ENCODE peak calls at places on chromosomes 2 and 18, in nine cellular contexts. C, W, V, T, I, G, M, E and F are unnamed samples.

GRCh38 chr18:32383040-32383819 is 87.5 kb downstream of the GAREM1 start:
- DNase-seq in C (no peak), W (peak), V (peak), T (peak), I (peak), G (no peak), M (no peak), E (no peak), F (no peak)

GRCh38 chr2:226002438-226002837 is 602.9 kb downstream of the NYAP2 start:
- DNase-seq in C (no peak), W (no peak), V (peak), T (peak), I (peak), G (no peak), M (no peak), E (peak), F (no peak)

GRCh38 chr2:143398701-143399260 is 269.6 kb downstream of the ARHGAP15 start:
- DNase-seq in C (no peak), W (no peak), V (no peak), T (no peak), I (peak), G (no peak), M (no peak), E (no peak), F (no peak)

GRCh38 chr2:24343225-24343882 is 17.0 kb downstream of the ITSN2 start:
- DNase-seq in C (no peak), W (peak), V (no peak), T (no peak), I (no peak), G (no peak), M (no peak), E (no peak), F (no peak)

GRCh38 chr2:221034026-221034701 is 537.9 kb downstream of the EPHA4 start:
- DNase-seq in C (no peak), W (no peak), V (no peak), T (no peak), I (no peak), G (no peak), M (no peak), E (no peak), F (no peak)

GRCh38 chr2:174282449-174282848 is 34.1 kb upstream of the OLA1 start:
- DNase-seq in C (no peak), W (no peak), V (no peak), T (no peak), I (no peak), G (no peak), M (no peak), E (no peak), F (no peak)

GRCh38 chr18:10376735-10377134 is 77.7 kb upstream of the APCDD1 start:
- DNase-seq in C (no peak), W (no peak), V (no peak), T (no peak), I (no peak), G (no peak), M (no peak), E (peak), F (no peak)

GRCh38 chr2:58377181-58377580 is 136.1 kb upstream of the FANCL start:
- DNase-seq in C (no peak), W (no peak), V (no peak), T (no peak), I (no peak), G (no peak), M (no peak), E (no peak), F (no peak)

GRCh38 chr2:163417596-163418337 is 318.0 kb downstream of the FIGN start:
- DNase-seq in C (no peak), W (no peak), V (no peak), T (no peak), I (no peak), G (no peak), M (no peak), E (no peak), F (no peak)

GRCh38 chr2:240960963-240961876 is 37.2 kb upstream of the SNED1 start:
- DNase-seq in C (no peak), W (no peak), V (peak), T (peak), I (peak), G (no peak), M (peak), E (no peak), F (peak)

DNA sequence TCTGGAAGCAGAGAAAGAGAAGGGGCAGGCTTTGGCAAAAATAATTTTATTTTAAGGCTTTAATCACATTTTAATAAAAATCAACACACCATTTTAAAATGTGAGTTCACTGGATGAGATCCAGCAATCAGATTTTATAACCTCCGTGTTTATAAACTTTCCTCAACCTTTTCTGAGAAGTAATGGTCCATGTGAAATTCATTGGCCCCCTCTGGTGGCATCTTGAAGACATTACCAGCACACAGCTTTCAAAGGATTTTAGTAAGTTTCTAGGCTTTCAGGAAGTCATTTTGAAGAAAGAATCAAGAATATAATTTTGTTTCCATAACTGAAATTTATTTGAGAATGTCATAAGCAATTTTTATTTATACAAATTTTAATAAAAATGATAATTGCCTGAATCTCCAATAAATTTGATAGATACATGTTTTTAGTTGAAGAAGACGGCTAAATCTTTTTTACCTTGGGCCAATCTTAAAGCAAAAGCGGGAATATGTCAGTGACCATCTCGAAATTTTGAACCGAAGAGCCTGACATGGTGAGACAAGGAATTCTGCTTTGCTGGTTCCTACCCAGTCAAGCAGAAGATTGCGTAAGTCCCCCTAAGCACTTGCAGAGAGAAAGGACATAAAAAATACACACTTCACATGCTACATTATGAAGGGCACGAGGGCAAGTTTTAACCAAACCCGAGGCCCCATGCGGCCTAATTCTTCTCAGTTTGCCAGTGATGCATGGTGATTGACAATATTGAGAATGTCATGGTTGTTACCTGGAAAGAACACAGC is 128.4 kb upstream of the CBLN2 start:
- DNase-seq in C (peak), W (peak), V (peak), T (peak), I (peak), G (peak), M (no peak), E (no peak), F (no peak)
- TF ChIP-seq CTCF in C (peak), W (peak), V (peak), T (peak), I (peak), G (peak), M (peak), E (peak), F (peak)

GRCh38 chr2:132415256-132416079 is 1.1 kb upstream of the GPR39 start:
- DNase-seq in C (no peak), W (no peak), V (peak), T (no peak), I (peak), G (no peak), M (no peak), E (peak), F (no peak)

GRCh38 chr2:132417430-132418035 is 928 bp downstream of the GPR39 start:
- DNase-seq in C (no peak), W (no peak), V (no peak), T (no peak), I (no peak), G (no peak), M (no peak), E (no peak), F (no peak)

GRCh38 chr2:132416080-132416911 is at the start of gene GPR39:
- DNase-seq in C (peak), W (peak), V (peak), T (peak), I (peak), G (peak), M (peak), E (peak), F (peak)

GRCh38 chr2:132420776-132421175 is 4.2 kb downstream of the GPR39 start:
- DNase-seq in C (no peak), W (no peak), V (peak), T (no peak), I (no peak), G (no peak), M (no peak), E (no peak), F (no peak)

DNA sequence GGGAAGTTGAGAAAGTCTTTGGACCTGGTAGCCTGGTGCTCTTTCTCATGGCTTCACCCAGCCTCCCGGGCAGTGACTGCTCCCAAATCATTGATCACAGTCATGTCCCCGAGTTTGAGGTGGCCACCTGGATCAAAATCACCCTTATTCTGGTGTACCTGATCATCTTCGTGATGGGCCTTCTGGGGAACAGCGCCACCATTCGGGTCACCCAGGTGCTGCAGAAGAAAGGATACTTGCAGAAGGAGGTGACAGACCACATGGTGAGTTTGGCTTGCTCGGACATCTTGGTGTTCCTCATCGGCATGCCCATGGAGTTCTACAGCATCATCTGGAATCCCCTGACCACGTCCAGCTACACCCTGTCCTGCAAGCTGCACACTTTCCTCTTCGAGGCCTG is 391 bp downstream of the GPR39 start:
- DNase-seq in C (no peak), W (no peak), V (no peak), T (no peak), I (no peak), G (peak), M (no peak), E (no peak), F (no peak)
- TF ChIP-seq CTCF in C (peak), W (no peak), V (peak), T (peak), I (no peak), G (peak), M (peak), E (no peak), F (no peak)

DNA sequence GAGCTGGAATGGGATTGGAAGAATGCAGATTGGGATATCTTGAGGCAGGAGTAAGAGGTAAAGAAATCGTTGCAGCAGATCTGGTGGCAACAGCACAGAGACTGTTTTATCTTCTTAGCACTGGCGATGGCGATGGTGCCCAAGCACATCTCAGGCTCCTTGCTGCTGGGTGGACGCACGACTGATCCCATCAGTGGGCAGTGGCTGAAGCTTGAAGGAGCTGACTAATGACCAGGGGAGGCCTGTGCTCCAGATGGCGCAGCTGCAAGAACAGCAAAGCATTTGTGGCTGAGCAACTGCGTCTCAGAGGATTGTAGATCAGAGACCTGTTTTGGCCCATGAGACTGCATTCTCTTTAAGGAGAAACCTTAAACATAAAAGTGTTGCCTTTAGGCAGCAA is 54.6 kb downstream of the GALR1 start:
- DNase-seq in C (no peak), W (no peak), V (no peak), T (no peak), I (no peak), G (no peak), M (no peak), E (no peak), F (no peak)
- TF ChIP-seq CTCF in C (no peak), W (no peak), V (no peak), T (no peak), I (no peak), G (no peak), M (no peak), E (no peak), F (no peak)

GRCh38 chr2:5915926-5916325 is 223.7 kb downstream of the SOX11 start:
- DNase-seq in C (peak), W (no peak), V (no peak), T (no peak), I (peak), G (no peak), M (peak), E (peak), F (no peak)
- TF ChIP-seq CTCF in C (no peak), W (no peak), V (peak), T (no peak), I (no peak), G (peak), M (peak), E (peak), F (no peak)